ENCODE peak calls at places on chromosomes 1 and 21, in eight cellular contexts. One of them, this sample, is unnamed. For H3K4me1, the result is how much of the 10 kb centered on the place peaks cover.

GRCh38 chr1:232627645-232628334 is 2.1 kb downstream of the SIPA1L2 start:
- DNase-seq in GM23248: peak
- DNase-seq in PC-3: peak
- DNase-seq in neural progenitor cell: peak
- DNase-seq in GM23338: peak
- DNase-seq in hepatocyte: peak
- DNase-seq in SK-N-SH: peak
- DNase-seq in HCT116: no peak
- DNase-seq in this sample: peak

GRCh38 chr1:39895096-39895495 is 6.6 kb downstream of the MYCL start:
- DNase-seq in GM23248: no peak
- DNase-seq in PC-3: no peak
- DNase-seq in neural progenitor cell: no peak
- DNase-seq in GM23338: no peak
- DNase-seq in hepatocyte: no peak
- DNase-seq in SK-N-SH: no peak
- DNase-seq in HCT116: no peak
- DNase-seq in this sample: no peak

GRCh38 chr1:23664837-23665795 is 26.5 kb upstream of the RPL11 start:
- DNase-seq in GM23248: peak
- DNase-seq in PC-3: peak
- DNase-seq in neural progenitor cell: peak
- DNase-seq in GM23338: peak
- DNase-seq in hepatocyte: no peak
- DNase-seq in SK-N-SH: peak
- DNase-seq in HCT116: peak
- DNase-seq in this sample: peak

GRCh38 chr1:201745023-201745422 is 83.9 kb upstream of the IPO9 start:
- DNase-seq in GM23248: peak
- DNase-seq in PC-3: peak
- DNase-seq in neural progenitor cell: no peak
- DNase-seq in GM23338: no peak
- DNase-seq in hepatocyte: no peak
- DNase-seq in SK-N-SH: no peak
- DNase-seq in HCT116: no peak
- DNase-seq in this sample: no peak

GRCh38 chr1:74712863-74713262 is 20.0 kb downstream of the CRYZ start:
- DNase-seq in GM23248: no peak
- DNase-seq in PC-3: no peak
- DNase-seq in neural progenitor cell: peak
- DNase-seq in GM23338: no peak
- DNase-seq in hepatocyte: no peak
- DNase-seq in SK-N-SH: no peak
- DNase-seq in HCT116: no peak
- DNase-seq in this sample: no peak

GRCh38 chr1:31705080-31705866 is 1.5 kb upstream of the COL16A1 start:
- DNase-seq in GM23248: peak
- DNase-seq in PC-3: peak
- DNase-seq in neural progenitor cell: peak
- DNase-seq in GM23338: peak
- DNase-seq in hepatocyte: peak
- DNase-seq in SK-N-SH: peak
- DNase-seq in HCT116: no peak
- DNase-seq in this sample: peak

GRCh38 chr1:43552813-43553212 is 22.1 kb downstream of the PTPRF start:
- DNase-seq in GM23248: peak
- DNase-seq in PC-3: no peak
- DNase-seq in neural progenitor cell: no peak
- DNase-seq in GM23338: no peak
- DNase-seq in hepatocyte: peak
- DNase-seq in SK-N-SH: no peak
- DNase-seq in HCT116: no peak
- DNase-seq in this sample: no peak

GRCh38 chr21:22044431-22044830 is 1046.2 kb downstream of the NCAM2 start:
- DNase-seq in GM23248: no peak
- DNase-seq in PC-3: peak
- DNase-seq in neural progenitor cell: no peak
- DNase-seq in GM23338: no peak
- DNase-seq in hepatocyte: no peak
- DNase-seq in SK-N-SH: no peak
- DNase-seq in HCT116: no peak
- DNase-seq in this sample: no peak

GRCh38 chr1:117636637-117637425 is 31.0 kb downstream of the TENT5C start:
- DNase-seq in GM23248: no peak
- DNase-seq in PC-3: no peak
- DNase-seq in neural progenitor cell: no peak
- DNase-seq in GM23338: no peak
- DNase-seq in hepatocyte: no peak
- DNase-seq in SK-N-SH: no peak
- DNase-seq in HCT116: no peak
- DNase-seq in this sample: peak

GRCh38 chr21:35178812-35179211 is 129.7 kb upstream of the RUNX1 start:
- DNase-seq in GM23248: peak
- DNase-seq in PC-3: peak
- DNase-seq in neural progenitor cell: no peak
- DNase-seq in GM23338: no peak
- DNase-seq in hepatocyte: no peak
- DNase-seq in SK-N-SH: no peak
- DNase-seq in HCT116: no peak
- DNase-seq in this sample: no peak

GRCh38 chr1:237471377-237471776 is 419.3 kb downstream of the ZP4 start:
- DNase-seq in GM23248: no peak
- DNase-seq in PC-3: no peak
- DNase-seq in neural progenitor cell: no peak
- DNase-seq in GM23338: no peak
- DNase-seq in hepatocyte: no peak
- DNase-seq in SK-N-SH: no peak
- DNase-seq in HCT116: no peak
- DNase-seq in this sample: no peak

GRCh38 chr1:207844374-207844773 is 66.6 kb downstream of the CD34 start:
- DNase-seq in GM23248: peak
- DNase-seq in PC-3: no peak
- DNase-seq in neural progenitor cell: no peak
- DNase-seq in GM23338: no peak
- DNase-seq in hepatocyte: no peak
- DNase-seq in SK-N-SH: no peak
- DNase-seq in HCT116: no peak
- DNase-seq in this sample: no peak

GRCh38 chr1:207811920-207812720 is 60.3 kb downstream of the CD46 start:
- DNase-seq in GM23248: peak
- DNase-seq in PC-3: peak
- DNase-seq in neural progenitor cell: peak
- DNase-seq in GM23338: peak
- DNase-seq in hepatocyte: peak
- DNase-seq in SK-N-SH: peak
- DNase-seq in HCT116: no peak
- DNase-seq in this sample: no peak

GRCh38 chr1:210332719-210333398 is 4.2 kb downstream of the HHAT start:
- DNase-seq in GM23248: no peak
- DNase-seq in PC-3: peak
- DNase-seq in neural progenitor cell: no peak
- DNase-seq in GM23338: no peak
- DNase-seq in hepatocyte: no peak
- DNase-seq in SK-N-SH: no peak
- DNase-seq in HCT116: no peak
- DNase-seq in this sample: peak

GRCh38 chr1:7553042-7553690 is 217.9 kb upstream of the VAMP3 start:
- DNase-seq in GM23248: peak
- DNase-seq in PC-3: no peak
- DNase-seq in neural progenitor cell: no peak
- DNase-seq in GM23338: peak
- DNase-seq in hepatocyte: no peak
- DNase-seq in SK-N-SH: no peak
- DNase-seq in HCT116: no peak
- DNase-seq in this sample: no peak

GRCh38 chr1:1916882-1917281 is 1.8 kb downstream of the CALML6 start:
- DNase-seq in GM23248: no peak
- DNase-seq in PC-3: no peak
- DNase-seq in neural progenitor cell: no peak
- DNase-seq in GM23338: no peak
- DNase-seq in hepatocyte: no peak
- DNase-seq in SK-N-SH: no peak
- DNase-seq in HCT116: no peak
- DNase-seq in this sample: no peak

GRCh38 chr21:39000496-39000895 is 182.8 kb downstream of the PSMG1 start:
- DNase-seq in GM23248: peak
- DNase-seq in PC-3: peak
- DNase-seq in neural progenitor cell: no peak
- DNase-seq in GM23338: no peak
- DNase-seq in hepatocyte: no peak
- DNase-seq in SK-N-SH: no peak
- DNase-seq in HCT116: no peak
- DNase-seq in this sample: no peak

GRCh38 chr21:38997756-38998155 is 185.5 kb downstream of the PSMG1 start:
- DNase-seq in GM23248: no peak
- DNase-seq in PC-3: no peak
- DNase-seq in neural progenitor cell: no peak
- DNase-seq in GM23338: no peak
- DNase-seq in hepatocyte: no peak
- DNase-seq in SK-N-SH: no peak
- DNase-seq in HCT116: no peak
- DNase-seq in this sample: no peak

GRCh38 chr21:38999148-38999547 is 184.1 kb downstream of the PSMG1 start:
- DNase-seq in GM23248: peak
- DNase-seq in PC-3: no peak
- DNase-seq in neural progenitor cell: no peak
- DNase-seq in GM23338: no peak
- DNase-seq in hepatocyte: no peak
- DNase-seq in SK-N-SH: peak
- DNase-seq in HCT116: no peak
- DNase-seq in this sample: no peak

GRCh38 chr21:39003982-39004775 is 179.1 kb downstream of the PSMG1 start:
- DNase-seq in GM23248: peak
- DNase-seq in PC-3: no peak
- DNase-seq in neural progenitor cell: no peak
- DNase-seq in GM23338: no peak
- DNase-seq in hepatocyte: no peak
- DNase-seq in SK-N-SH: no peak
- DNase-seq in HCT116: no peak
- DNase-seq in this sample: no peak

GRCh38 chr21:39001341-39001740 is 181.9 kb downstream of the PSMG1 start:
- DNase-seq in GM23248: peak
- DNase-seq in PC-3: no peak
- DNase-seq in neural progenitor cell: no peak
- DNase-seq in GM23338: no peak
- DNase-seq in hepatocyte: no peak
- DNase-seq in SK-N-SH: no peak
- DNase-seq in HCT116: no peak
- DNase-seq in this sample: no peak
- H3K4me1 ChIP-seq in GM23248: under half
- H3K4me1 ChIP-seq in PC-3: under half
- H3K4me1 ChIP-seq in neural progenitor cell: under half
- H3K4me1 ChIP-seq in GM23338: under half
- H3K4me1 ChIP-seq in hepatocyte: under half
- H3K4me1 ChIP-seq in SK-N-SH: under half
- H3K4me1 ChIP-seq in HCT116: under half
- H3K4me1 ChIP-seq in this sample: under half

GRCh38 chr21:44087426-44088400 is 19.5 kb upstream of the PWP2 start:
- DNase-seq in GM23248: no peak
- DNase-seq in PC-3: no peak
- DNase-seq in neural progenitor cell: no peak
- DNase-seq in GM23338: no peak
- DNase-seq in hepatocyte: no peak
- DNase-seq in SK-N-SH: no peak
- DNase-seq in HCT116: no peak
- DNase-seq in this sample: no peak
- TF ChIP-seq EZH2phosphoT487 in GM23248: no peak
- TF ChIP-seq EZH2phosphoT487 in PC-3: no peak
- TF ChIP-seq EZH2phosphoT487 in neural progenitor cell: no peak
- TF ChIP-seq EZH2phosphoT487 in GM23338: no peak
- TF ChIP-seq EZH2phosphoT487 in hepatocyte: no peak
- TF ChIP-seq EZH2phosphoT487 in SK-N-SH: no peak
- TF ChIP-seq EZH2phosphoT487 in HCT116: no peak
- TF ChIP-seq EZH2phosphoT487 in this sample: no peak

GRCh38 chr21:42474043-42474831 is 21.8 kb downstream of the RSPH1 start:
- DNase-seq in GM23248: peak
- DNase-seq in PC-3: peak
- DNase-seq in neural progenitor cell: no peak
- DNase-seq in GM23338: peak
- DNase-seq in hepatocyte: peak
- DNase-seq in SK-N-SH: peak
- DNase-seq in HCT116: peak
- DNase-seq in this sample: no peak
- H2AFZ ChIP-seq in GM23248: no peak
- H2AFZ ChIP-seq in PC-3: peak
- H2AFZ ChIP-seq in neural progenitor cell: no peak
- H2AFZ ChIP-seq in GM23338: peak
- H2AFZ ChIP-seq in hepatocyte: no peak
- H2AFZ ChIP-seq in SK-N-SH: no peak
- H2AFZ ChIP-seq in HCT116: peak
- H2AFZ ChIP-seq in this sample: no peak

GRCh38 chr1:12452262-12452661 is 165.7 kb downstream of the DHRS3 start:
- DNase-seq in GM23248: no peak
- DNase-seq in PC-3: no peak
- DNase-seq in neural progenitor cell: no peak
- DNase-seq in GM23338: no peak
- DNase-seq in hepatocyte: no peak
- DNase-seq in SK-N-SH: no peak
- DNase-seq in HCT116: no peak
- DNase-seq in this sample: no peak

GRCh38 chr1:12451560-12451900 is 166.5 kb downstream of the DHRS3 start:
- DNase-seq in GM23248: no peak
- DNase-seq in PC-3: no peak
- DNase-seq in neural progenitor cell: no peak
- DNase-seq in GM23338: no peak
- DNase-seq in hepatocyte: no peak
- DNase-seq in SK-N-SH: no peak
- DNase-seq in HCT116: no peak
- DNase-seq in this sample: no peak

GRCh38 chr1:12450831-12451559 is 167.0 kb downstream of the DHRS3 start:
- DNase-seq in GM23248: no peak
- DNase-seq in PC-3: no peak
- DNase-seq in neural progenitor cell: no peak
- DNase-seq in GM23338: no peak
- DNase-seq in hepatocyte: no peak
- DNase-seq in SK-N-SH: no peak
- DNase-seq in HCT116: no peak
- DNase-seq in this sample: no peak

GRCh38 chr1:12448746-12449177 is 169.2 kb downstream of the DHRS3 start:
- DNase-seq in GM23248: peak
- DNase-seq in PC-3: no peak
- DNase-seq in neural progenitor cell: no peak
- DNase-seq in GM23338: no peak
- DNase-seq in hepatocyte: peak
- DNase-seq in SK-N-SH: no peak
- DNase-seq in HCT116: no peak
- DNase-seq in this sample: no peak

DNA sequence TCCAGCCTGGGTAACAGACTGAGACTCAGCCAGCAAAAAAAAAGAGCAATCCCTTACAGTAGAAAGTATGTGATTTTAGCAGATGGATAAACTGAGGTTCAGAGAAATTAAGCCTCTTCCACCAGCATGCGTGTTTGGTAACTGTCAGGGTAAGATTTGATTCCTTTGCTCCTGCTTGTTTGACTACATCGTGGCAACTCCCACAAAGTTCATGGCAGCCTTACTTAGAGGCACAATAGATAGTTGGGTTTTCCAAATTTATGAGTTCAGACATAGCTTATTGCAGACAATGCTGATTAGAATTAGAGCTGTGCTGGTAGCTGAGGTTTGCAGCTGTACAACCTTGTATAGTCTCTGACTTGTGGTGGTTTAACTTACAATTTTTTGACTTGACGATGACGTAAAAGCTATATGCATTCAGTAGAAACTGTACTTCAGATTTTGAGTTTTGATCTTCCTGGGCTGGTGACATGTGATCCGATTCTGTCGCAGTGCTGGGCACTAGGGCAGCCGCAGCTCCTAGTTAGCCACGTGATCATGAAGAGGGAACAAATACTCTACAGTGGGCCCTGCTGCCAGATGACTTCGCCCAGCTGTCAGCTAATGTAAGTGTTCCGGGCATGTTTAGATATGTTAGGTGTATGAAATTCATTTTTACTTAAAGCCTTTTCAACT is 167.8 kb downstream of the DHRS3 start:
- DNase-seq in GM23248: no peak
- DNase-seq in PC-3: no peak
- DNase-seq in neural progenitor cell: no peak
- DNase-seq in GM23338: no peak
- DNase-seq in hepatocyte: no peak
- DNase-seq in SK-N-SH: no peak
- DNase-seq in HCT116: no peak
- DNase-seq in this sample: no peak
- H3K4me1 ChIP-seq in GM23248: half or more
- H3K4me1 ChIP-seq in PC-3: under half
- H3K4me1 ChIP-seq in neural progenitor cell: under half
- H3K4me1 ChIP-seq in GM23338: under half
- H3K4me1 ChIP-seq in hepatocyte: half or more
- H3K4me1 ChIP-seq in SK-N-SH: under half
- H3K4me1 ChIP-seq in HCT116: half or more
- H3K4me1 ChIP-seq in this sample: under half